ENCODE peak calls at places on chromosomes 12 and 14, in seven cellular contexts. N is body of pancreas; O is left ventricle myocardium inferior; H is CD8-positive, alpha-beta T cell; K is activated B cell treated with CpG ODN at 0.5 μM for 24 hours; J is AG04450; P is lower leg skin. W is an unnamed sample.
A peak's percentile ranks its signal among the peaks of the same experiment; 100 is the strongest.

GRCh38 chr12:117022465-117022864 is 76.8 kb downstream of the TESC start:
- DNase-seq in O (no peak), P (no peak), N (no peak), K (no peak), J (no peak), H (no peak), W (peak; percentile 7)

GRCh38 chr14:54730156-54730961 is 163.4 kb downstream of the SAMD4A start:
- DNase-seq in J (no peak), P (no peak), H (no peak), K (no peak), O (no peak), N (no peak), W (no peak)

GRCh38 chr14:20652996-20653975 is 11.8 kb upstream of the OR6S1 start:
- DNase-seq in O (no peak), P (no peak), K (no peak), H (no peak), N (no peak), J (no peak), W (peak; percentile 85)

GRCh38 chr14:57833304-57833703 is 32.6 kb downstream of the SLC35F4 start:
- DNase-seq in K (no peak), J (peak; percentile 62), O (no peak), H (no peak), P (no peak), N (peak; percentile 10), W (no peak)

GRCh38 chr14:77055981-77056380 is 27.5 kb upstream of the IRF2BPL start:
- DNase-seq in O (no peak), P (no peak), H (no peak), N (no peak), J (no peak), K (no peak), W (no peak)

GRCh38 chr14:100239200-100239839 is 376 bp downstream of the YY1 start:
- DNase-seq in H (peak; percentile 25), J (no peak), N (no peak), K (peak; percentile 40), O (peak; percentile 33), P (peak; percentile 89), W (no peak)

GRCh38 chr14:97177016-97177415 is 379.8 kb downstream of the VRK1 start:
- DNase-seq in P (no peak), K (no peak), H (peak; percentile 24), O (no peak), J (no peak), N (no peak), W (no peak)

GRCh38 chr12:54749191-54749818 is 101.1 kb upstream of the DCD start:
- DNase-seq in H (peak; percentile 47), O (no peak), P (no peak), N (peak; percentile 17), J (peak; percentile 15), K (no peak), W (peak; percentile 38)

GRCh38 chr12:113135178-113136127 is at the start of gene RASAL1:
- DNase-seq in P (no peak), J (no peak), O (no peak), H (peak; percentile 81), N (peak; percentile 67), K (peak; percentile 64), W (peak; percentile 85)

GRCh38 chr12:88472775-88473174 is 107.5 kb downstream of the KITLG start:
- DNase-seq in H (no peak), P (no peak), N (no peak), K (no peak), O (no peak), J (no peak), W (no peak)

GRCh38 chr12:12736759-12737676 is 19.9 kb downstream of the CDKN1B start:
- DNase-seq in O (no peak), K (peak; percentile 19), H (peak; percentile 50), J (no peak), N (peak; percentile 44), P (no peak), W (no peak)

GRCh38 chr14:94728950-94729349 is 41.0 kb downstream of the GSC start:
- DNase-seq in H (no peak), J (no peak), K (no peak), N (no peak), O (no peak), P (no peak), W (no peak)

GRCh38 chr12:21906919-21907642 is 34.1 kb downstream of the ABCC9 start:
- DNase-seq in N (no peak), K (no peak), J (no peak), H (no peak), P (no peak), O (no peak), W (no peak)

GRCh38 chr14:70901218-70901772 is 6.0 kb upstream of the PCNX1 start:
- DNase-seq in O (no peak), K (no peak), J (no peak), N (no peak), P (no peak), H (no peak), W (no peak)

GRCh38 chr12:102347761-102348160 is 132.6 kb downstream of the IGF1 start:
- DNase-seq in P (no peak), N (no peak), K (no peak), H (no peak), J (no peak), O (no peak), W (no peak)

GRCh38 chr14:105439710-105440553 is 20.3 kb downstream of the MTA1 start:
- DNase-seq in P (no peak), H (no peak), O (no peak), N (no peak), J (no peak), K (no peak), W (no peak)

DNA sequence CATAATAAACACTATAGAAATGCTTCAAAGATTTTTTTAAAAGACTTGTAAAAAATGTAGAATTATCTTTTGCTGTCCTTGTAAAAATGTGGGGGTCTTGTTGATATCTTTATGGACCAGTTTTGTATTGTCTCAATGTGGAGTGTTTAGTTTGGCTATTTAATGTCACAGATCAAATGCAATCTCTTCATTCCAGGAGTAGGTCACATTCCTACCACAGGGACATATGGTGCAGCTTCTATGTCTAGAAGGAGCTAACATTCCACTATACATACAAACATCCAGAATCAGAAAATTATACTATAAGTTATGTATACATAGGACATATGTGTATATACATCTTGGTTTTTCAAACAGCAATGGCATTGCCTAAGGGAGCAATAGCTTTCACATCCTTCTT is 345.7 kb downstream of the BMP4 start:
- DNase-seq in O (no peak), H (no peak), K (no peak), N (no peak), P (no peak), J (no peak), W (no peak)
- TF ChIP-seq CTCF in O (no peak), H (no peak), K (no peak), N (no peak), P (no peak), J (peak; percentile 36), W (no peak)

GRCh38 chr14:24250354-24250753 is 7.9 kb upstream of the TINF2 start:
- DNase-seq in H (no peak), P (peak; percentile 32), K (no peak), J (no peak), N (no peak), O (no peak), W (no peak)

GRCh38 chr14:24252289-24253124 is 10.1 kb upstream of the TINF2 start:
- DNase-seq in P (peak; percentile 54), O (no peak), N (no peak), H (no peak), J (no peak), K (no peak), W (no peak)

GRCh38 chr14:24249230-24250021 is 7.0 kb upstream of the TINF2 start:
- DNase-seq in J (no peak), N (no peak), H (no peak), O (no peak), K (no peak), P (peak; percentile 68), W (no peak)

GRCh38 chr14:24253936-24254335 is 9.0 kb downstream of the TGM1 start:
- DNase-seq in O (peak; percentile 2), H (no peak), K (no peak), P (peak; percentile 50), N (no peak), J (no peak), W (no peak)

DNA sequence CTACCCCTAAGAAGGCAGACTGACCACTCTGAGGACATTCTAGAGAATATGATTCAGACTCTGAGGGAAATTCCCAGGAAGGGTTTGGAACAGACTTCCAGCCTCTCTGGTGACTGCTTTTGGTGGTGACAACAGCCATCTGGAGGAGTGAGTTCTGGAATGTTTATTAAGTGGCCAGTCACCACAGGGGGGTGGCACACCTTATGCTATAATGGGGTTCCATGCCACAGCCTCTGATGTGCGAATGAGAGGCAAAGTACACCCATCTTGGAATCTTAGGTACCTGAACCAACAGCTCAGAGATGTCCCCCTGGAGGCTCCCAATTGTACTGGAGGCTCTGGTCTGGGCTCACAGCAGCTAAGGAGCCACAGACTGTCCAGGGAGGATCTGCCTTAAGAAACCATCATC is 9.5 kb upstream of the TINF2 start:
- DNase-seq in K (no peak), J (no peak), O (no peak), H (no peak), P (no peak), N (no peak), W (no peak)
- TF ChIP-seq CTCF in K (no peak), J (peak; percentile 16), O (no peak), H (no peak), P (no peak), N (no peak), W (no peak)

DNA sequence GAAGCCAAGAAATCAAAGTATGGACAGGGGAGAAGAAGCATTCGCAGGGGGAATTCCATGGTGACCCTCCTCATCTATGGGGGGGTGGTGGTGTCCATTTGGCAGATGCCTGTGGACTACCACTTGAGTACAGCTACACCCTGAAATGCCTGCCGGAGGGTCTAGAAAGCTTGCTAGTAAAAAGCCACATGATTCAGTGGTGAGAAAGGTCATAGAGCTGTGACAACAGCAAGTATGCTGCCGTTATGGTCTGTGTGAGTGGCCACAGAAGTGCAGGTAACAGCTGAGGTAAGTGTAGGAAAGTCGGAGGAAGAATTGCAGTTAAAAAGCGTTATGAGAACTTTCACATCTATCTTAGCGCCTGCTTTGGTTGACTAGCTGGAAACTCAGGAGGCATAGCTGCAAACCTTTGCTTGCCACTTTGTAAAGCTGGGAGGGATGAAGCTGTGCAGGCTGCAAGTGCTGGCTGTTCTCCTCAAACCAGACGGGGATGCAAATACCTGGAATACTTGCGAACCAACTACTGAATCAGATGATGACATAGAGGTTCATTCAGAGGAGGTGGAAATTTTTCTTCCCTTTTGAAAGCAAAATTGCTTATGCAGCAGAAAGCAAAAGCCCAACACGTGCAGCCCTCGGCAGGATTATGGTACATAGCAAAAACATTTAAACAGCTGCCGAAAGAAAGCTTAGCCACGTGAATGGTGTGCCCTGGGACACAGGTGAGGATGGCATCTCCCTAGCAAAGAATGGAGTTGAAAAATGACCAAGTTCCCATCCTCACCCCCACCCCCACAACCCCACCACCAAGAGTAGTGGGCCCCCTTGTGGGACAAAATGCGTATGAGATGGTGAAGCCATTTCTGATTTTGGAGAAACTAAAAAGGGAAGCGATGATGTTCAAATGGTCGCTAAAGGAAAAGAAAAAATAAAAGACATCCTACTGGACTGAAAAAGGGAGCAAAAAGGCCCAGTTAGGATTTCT is 287.0 kb downstream of the RERGL start:
- DNase-seq in P (no peak), N (no peak), K (no peak), J (no peak), O (no peak), H (no peak), W (no peak)
- TF ChIP-seq CTCF in P (no peak), N (no peak), K (no peak), J (no peak), O (no peak), H (no peak), W (no peak)

DNA sequence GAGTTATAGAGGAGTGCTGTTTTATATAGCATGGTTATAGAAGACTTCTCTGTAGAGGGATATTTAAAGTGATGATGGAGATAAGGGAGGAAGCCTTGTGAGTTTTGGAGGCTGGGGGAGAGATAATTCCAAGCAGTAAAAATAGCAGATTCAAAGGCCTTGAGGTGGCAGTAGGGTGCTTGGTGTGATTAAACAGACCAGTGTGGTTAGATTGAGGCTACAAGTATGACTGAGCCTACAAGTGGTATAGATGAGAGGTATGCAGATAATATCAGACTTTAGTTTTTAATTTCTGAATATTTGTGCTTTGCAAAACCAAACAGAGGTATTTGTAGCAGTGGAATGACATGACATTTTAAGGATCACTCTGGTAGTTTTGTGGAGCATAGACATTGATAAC is 20.3 kb downstream of the FANCM start:
- DNase-seq in P (no peak), J (no peak), O (no peak), H (no peak), N (no peak), K (no peak), W (no peak)
- TF ChIP-seq CTCF in P (no peak), J (no peak), O (no peak), H (no peak), N (no peak), K (no peak), W (no peak)